ENCODE peak calls at places on chromosomes 1 and 21, in six cellular contexts. B is H9, G is fibroblast of lung, N is IMR-90, H is neural progenitor cell, W is mesendoderm. L is an unnamed sample. For H3K4me1, the result is how much of the 10 kb centered on the place peaks cover.

GRCh38 chr1:83815348-83815747 is 183.6 kb downstream of the TTLL7 start:
- DNase-seq in H (no peak), N (peak), B (no peak), G (peak), W (no peak), L (no peak)

GRCh38 chr1:169483500-169483966 is 2.2 kb downstream of the SLC19A2 start:
- DNase-seq in H (no peak), G (peak), N (peak), B (no peak), W (no peak), L (no peak)

GRCh38 chr1:222247081-222247480 is 300.8 kb downstream of the HHIPL2 start:
- DNase-seq in B (no peak), H (peak), W (peak), G (no peak), N (no peak), L (no peak)

GRCh38 chr21:24941316-24942185 is 665.7 kb downstream of the MRPL39 start:
- DNase-seq in B (no peak), G (peak), H (no peak), N (no peak), W (peak), L (no peak)

GRCh38 chr1:228171221-228171891 is 5.8 kb downstream of the IBA57 start:
- DNase-seq in N (no peak), G (no peak), W (no peak), B (no peak), H (no peak), L (no peak)

GRCh38 chr1:6033986-6034749 is 11.5 kb upstream of the KCNAB2 start:
- DNase-seq in N (peak), G (no peak), B (peak), H (peak), W (peak), L (peak)

GRCh38 chr1:171107257-171107940 is 16.7 kb downstream of the FMO3 start:
- DNase-seq in H (no peak), G (peak), B (no peak), W (no peak), N (peak), L (no peak)

GRCh38 chr1:224683981-224684380 is 67.9 kb downstream of the CNIH3 start:
- DNase-seq in H (no peak), B (no peak), W (no peak), G (no peak), N (no peak), L (no peak)

GRCh38 chr1:147243228-147243685 is 773 bp downstream of the CHD1L start:
- DNase-seq in H (peak), B (no peak), W (peak), N (peak), G (no peak), L (peak)

GRCh38 chr1:94713472-94714141 is 106.5 kb upstream of the SLC44A3 start:
- DNase-seq in G (peak), W (peak), N (peak), B (peak), H (no peak), L (no peak)

GRCh38 chr1:97038410-97038809 is 316.8 kb downstream of the PTBP2 start:
- DNase-seq in G (no peak), W (no peak), H (no peak), N (peak), B (no peak), L (no peak)

GRCh38 chr1:201002510-201002909 is 21.0 kb downstream of the KIF21B start:
- DNase-seq in H (no peak), G (no peak), B (no peak), W (no peak), N (no peak), L (no peak)

GRCh38 chr1:231550448-231550781 is 21.9 kb downstream of the TSNAX start:
- DNase-seq in H (peak), G (no peak), N (no peak), W (peak), B (peak), L (no peak)

GRCh38 chr1:54955359-54955758 is 25.1 kb upstream of the TMEM61 start:
- DNase-seq in G (peak), B (no peak), N (peak), W (no peak), H (no peak), L (no peak)

GRCh38 chr1:112715264-112716053 is at the start of gene PPM1J:
- DNase-seq in W (peak), N (peak), H (peak), B (peak), G (peak), L (peak)

GRCh38 chr1:45943185-45943584 is 139.8 kb downstream of the MAST2 start:
- DNase-seq in W (no peak), G (no peak), N (no peak), B (no peak), H (no peak), L (no peak)

GRCh38 chr1:240526321-240526720 is 85.6 kb downstream of the GREM2 start:
- DNase-seq in B (peak), H (peak), G (no peak), W (no peak), N (peak), L (no peak)

GRCh38 chr1:175792126-175792525 is 48.7 kb upstream of the TNR start:
- DNase-seq in W (no peak), H (no peak), G (no peak), B (no peak), N (no peak), L (no peak)

GRCh38 chr1:234932106-234932505 is 196.5 kb downstream of the TOMM20 start:
- DNase-seq in N (no peak), B (no peak), H (no peak), W (no peak), G (no peak), L (no peak)

GRCh38 chr1:234921266-234922062 is 207.2 kb downstream of the TOMM20 start:
- DNase-seq in B (no peak), N (peak), G (no peak), W (no peak), H (no peak), L (no peak)

GRCh38 chr1:35605882-35606182 is 32.7 kb downstream of the TFAP2E start:
- DNase-seq in G (no peak), B (no peak), W (peak), N (no peak), H (no peak), L (no peak)

GRCh38 chr1:159918041-159918917 is 7.0 kb downstream of the TAGLN2 start:
- DNase-seq in G (peak), H (no peak), W (no peak), N (peak), B (no peak), L (peak)

GRCh38 chr1:198934901-198935301 is 296.1 kb downstream of the PTPRC start:
- DNase-seq in B (no peak), G (no peak), W (no peak), H (no peak), N (peak), L (peak)

GRCh38 chr1:97770376-97770775 is 150.5 kb downstream of the DPYD start:
- DNase-seq in G (peak), W (no peak), N (no peak), B (no peak), H (no peak), L (no peak)

GRCh38 chr1:221849110-221849509 is 107.2 kb upstream of the DUSP10 start:
- DNase-seq in W (no peak), H (no peak), G (no peak), B (no peak), N (no peak), L (no peak)

GRCh38 chr1:168390261-168390660 is 109.6 kb downstream of the TBX19 start:
- DNase-seq in G (no peak), H (no peak), B (no peak), N (no peak), W (no peak), L (no peak)

GRCh38 chr1:168394858-168395257 is 114.2 kb downstream of the TBX19 start:
- DNase-seq in N (no peak), W (no peak), B (no peak), H (no peak), G (no peak), L (no peak)

GRCh38 chr1:168387781-168388760 is 107.4 kb downstream of the TBX19 start:
- DNase-seq in G (no peak), W (no peak), B (peak), N (no peak), H (no peak), L (no peak)

GRCh38 chr1:168392958-168393357 is 112.3 kb downstream of the TBX19 start:
- DNase-seq in W (no peak), B (no peak), H (no peak), N (no peak), G (no peak), L (no peak)

GRCh38 chr1:168391759-168392681 is 111.3 kb downstream of the TBX19 start:
- DNase-seq in B (no peak), G (no peak), N (no peak), H (no peak), W (peak), L (no peak)
- H3K9ac ChIP-seq in B (no peak), G (no peak), N (no peak), H (no peak), W (no peak), L (no peak)

GRCh38 chr1:30763654-30764248 is 6.2 kb upstream of the LAPTM5 start:
- DNase-seq in N (peak), G (peak), W (no peak), H (no peak), B (no peak), L (no peak)
- H3K4me1 ChIP-seq in N (under half), G (under half), W (under half), H (under half), B (under half), L (under half)

GRCh38 chr21:34129971-34130597 is 56.7 kb downstream of the MRPS6 start:
- DNase-seq in W (peak), G (peak), N (peak), H (peak), B (peak), L (peak)
- H3K4me2 ChIP-seq in W (peak), G (peak), N (peak), H (peak), B (peak), L (no peak)

DNA sequence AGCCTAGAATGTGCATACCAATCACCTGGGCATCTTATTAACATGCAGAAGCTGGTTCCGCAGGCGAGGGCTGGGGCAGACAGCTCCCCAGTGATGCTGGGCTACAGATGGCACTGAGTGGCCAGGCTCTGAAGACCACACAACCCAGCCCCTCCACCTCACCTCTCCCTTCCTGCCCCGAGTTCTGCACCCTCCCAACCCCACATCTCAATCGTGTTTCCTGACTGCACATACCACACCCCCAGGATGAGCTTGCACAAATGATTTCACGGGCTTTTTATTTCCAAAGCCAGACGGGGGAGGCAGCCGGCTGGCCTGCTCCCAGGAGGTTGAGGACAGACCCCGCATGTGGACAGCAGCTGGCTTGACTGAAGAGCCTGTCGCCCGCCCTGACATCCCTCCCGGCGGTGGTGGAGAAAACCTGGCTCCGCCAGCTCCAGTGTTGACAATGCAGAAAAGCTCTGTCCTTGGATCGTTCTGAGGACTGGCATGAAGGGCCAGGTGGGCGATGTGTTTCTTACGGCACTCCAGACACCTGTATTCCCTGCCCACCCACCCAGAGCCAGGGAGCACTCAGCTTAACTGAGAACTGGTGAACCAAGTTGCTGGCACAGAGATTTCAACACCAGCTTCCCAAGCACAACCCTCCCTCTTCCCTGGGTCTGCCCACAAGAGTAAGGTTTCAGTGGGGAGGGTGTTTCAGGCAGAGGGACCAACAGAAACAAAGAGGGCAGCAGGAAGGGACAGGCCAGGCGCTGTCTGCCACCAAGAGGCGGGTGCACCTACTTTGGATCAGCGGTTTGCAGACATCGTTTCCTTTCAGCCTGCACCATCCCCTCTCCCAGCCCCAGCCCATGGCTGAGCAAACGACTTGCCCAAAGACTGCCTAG is 21.6 kb upstream of the ALDH4A1 start:
- DNase-seq in H (no peak), N (peak), W (no peak), B (no peak), G (no peak), L (no peak)
- H3K9ac ChIP-seq in H (no peak), N (no peak), W (no peak), B (no peak), G (no peak), L (no peak)

GRCh38 chr21:34936874-34937563 is 112.1 kb downstream of the RUNX1 start:
- DNase-seq in G (no peak), W (no peak), H (no peak), N (no peak), B (no peak), L (no peak)

GRCh38 chr21:34936299-34936698 is 112.8 kb downstream of the RUNX1 start:
- DNase-seq in G (no peak), N (no peak), W (no peak), H (no peak), B (no peak), L (peak)

GRCh38 chr21:34934350-34934749 is 114.8 kb downstream of the RUNX1 start:
- DNase-seq in G (no peak), W (no peak), B (no peak), H (no peak), N (no peak), L (no peak)

GRCh38 chr21:34935868-34936267 is 113.2 kb downstream of the RUNX1 start:
- DNase-seq in H (no peak), N (no peak), W (no peak), G (no peak), B (no peak), L (no peak)

GRCh38 chr21:34935452-34935851 is 113.7 kb downstream of the RUNX1 start:
- DNase-seq in W (no peak), H (no peak), N (no peak), B (no peak), G (no peak), L (no peak)
- H3K4me1 ChIP-seq in W (under half), H (under half), N (under half), B (under half), G (under half), L (half or more)